ENCODE peak calls at places on chromosomes 13 and 19, in five cellular contexts. P, Y, X, L and E are unnamed samples.

GRCh38 chr13:101455863-101456262 is 3.4 kb downstream of the ITGBL1 start:
- DNase-seq in L (no peak), Y (no peak), P (no peak), X (no peak), E (peak)

GRCh38 chr13:59409651-59410200 is 754.0 kb downstream of the DIAPH3 start:
- DNase-seq in Y (no peak), X (no peak), L (no peak), P (no peak), E (no peak)

GRCh38 chr19:13705928-13706447 is 58.3 kb upstream of the MRI1 start:
- DNase-seq in L (no peak), P (no peak), Y (no peak), X (no peak), E (no peak)

GRCh38 chr19:49472936-49473335 is 1.1 kb upstream of the FLT3LG start:
- DNase-seq in P (no peak), L (no peak), X (no peak), Y (no peak), E (no peak)

GRCh38 chr13:74077847-74078246 is 56.4 kb downstream of the KLF12 start:
- DNase-seq in P (no peak), L (no peak), X (no peak), Y (no peak), E (no peak)

GRCh38 chr13:20843177-20843576 is 59.4 kb downstream of the XPO4 start:
- DNase-seq in X (no peak), L (no peak), Y (no peak), P (no peak), E (no peak)

GRCh38 chr13:63433546-63434150 is 2018.0 kb upstream of the PCDH20 start:
- DNase-seq in Y (no peak), P (no peak), L (no peak), X (no peak), E (no peak)

GRCh38 chr19:46133101-46133627 is 8.7 kb upstream of the IGFL3 start:
- DNase-seq in X (no peak), L (peak), P (no peak), Y (peak), E (peak)

GRCh38 chr19:32181356-32181920 is 164.0 kb upstream of the ZNF507 start:
- DNase-seq in X (no peak), Y (no peak), P (no peak), L (no peak), E (no peak)

GRCh38 chr19:31316201-31316951 is 32.9 kb downstream of the TSHZ3 start:
- DNase-seq in X (no peak), Y (no peak), L (peak), P (no peak), E (no peak)

GRCh38 chr13:21124853-21125252 is 51.5 kb downstream of the SKA3 start:
- DNase-seq in X (no peak), Y (no peak), P (no peak), L (no peak), E (no peak)

GRCh38 chr13:60759499-60759898 is 362.5 kb downstream of the TDRD3 start:
- DNase-seq in Y (no peak), L (no peak), X (no peak), P (no peak), E (no peak)

GRCh38 chr19:17488593-17489391 is 18.5 kb downstream of the SLC27A1 start:
- DNase-seq in L (peak), P (no peak), X (peak), Y (peak), E (no peak)

GRCh38 chr19:42325896-42326771 is 699 bp downstream of the MEGF8 start:
- DNase-seq in Y (no peak), P (no peak), L (no peak), X (peak), E (no peak)

GRCh38 chr19:33134571-33135041 is 2.7 kb downstream of the WDR88 start:
- DNase-seq in P (no peak), L (no peak), X (peak), Y (no peak), E (no peak)

GRCh38 chr13:40221460-40222201 is 444.8 kb downstream of the FOXO1 start:
- DNase-seq in P (no peak), Y (no peak), X (no peak), L (peak), E (no peak)

GRCh38 chr13:19601749-19602725 is 31.4 kb upstream of the MPHOSPH8 start:
- DNase-seq in Y (peak), X (peak), P (no peak), L (no peak), E (no peak)

GRCh38 chr13:41026806-41027205 is 7.7 kb upstream of the ELF1 start:
- DNase-seq in Y (no peak), L (no peak), P (no peak), X (no peak), E (no peak)

GRCh38 chr19:36141039-36141914 is 1.4 kb downstream of the CAPNS1 start:
- DNase-seq in X (peak), L (peak), Y (peak), P (peak), E (peak)

GRCh38 chr19:55536951-55537740 is at the start of gene SBK2:
- DNase-seq in Y (peak), X (no peak), L (no peak), P (no peak), E (no peak)

GRCh38 chr13:91193358-91193757 is 154.1 kb upstream of the MIR17HG start:
- DNase-seq in P (no peak), X (no peak), Y (no peak), L (no peak), E (no peak)
- TF ChIP-seq CTCF in P (no peak), X (no peak), Y (no peak), L (no peak), E (no peak)

GRCh38 chr13:45468676-45469075 is 3.9 kb downstream of the COG3 start:
- DNase-seq in L (no peak), X (no peak), P (no peak), Y (no peak), E (no peak)

GRCh38 chr13:45466359-45466758 is 1.6 kb downstream of the COG3 start:
- DNase-seq in L (no peak), X (no peak), P (no peak), Y (no peak), E (no peak)

GRCh38 chr13:45464141-45464686 is 525 bp upstream of the COG3 start:
- DNase-seq in Y (no peak), X (no peak), L (no peak), P (no peak), E (no peak)

DNA sequence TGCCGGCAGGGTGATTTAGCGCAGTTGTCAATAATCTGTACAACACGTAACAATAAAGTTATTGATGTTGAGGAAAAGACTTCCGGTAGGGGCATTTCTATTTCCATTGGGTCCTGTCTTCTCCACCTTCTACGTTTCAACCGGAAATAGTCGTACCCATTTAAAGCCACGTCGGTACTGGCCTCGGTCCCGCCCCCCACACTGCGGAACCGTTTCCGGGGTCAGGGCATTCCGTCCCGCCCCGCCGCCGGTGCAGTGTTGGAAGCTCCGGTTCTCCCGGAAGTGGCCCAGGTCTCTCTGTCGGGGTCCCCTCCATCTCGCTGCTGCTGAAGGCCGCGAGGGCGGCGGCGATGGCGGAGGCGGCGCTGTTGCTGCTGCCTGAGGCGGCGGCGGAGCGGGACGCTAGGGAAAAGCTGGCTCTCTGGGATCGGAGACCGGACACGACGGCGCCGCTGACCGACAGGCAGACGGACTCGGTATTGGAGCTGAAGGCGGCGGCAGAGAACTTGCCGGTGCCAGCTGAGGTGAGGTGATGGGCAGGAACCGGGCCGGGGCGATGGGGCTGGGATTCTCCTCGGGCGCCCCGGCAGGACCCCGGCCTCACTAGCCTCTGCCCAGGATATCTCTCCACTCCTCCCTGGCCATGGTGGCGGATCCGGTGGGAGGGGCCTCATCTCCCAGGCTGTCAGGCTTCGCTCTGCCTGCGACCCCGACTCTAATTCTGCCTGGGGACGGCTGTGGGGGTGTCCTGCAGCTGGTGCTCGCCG is at the start of gene COG3:
- DNase-seq in L (peak), Y (peak), P (peak), X (peak), E (peak)
- TF ChIP-seq CTCF in L (peak), Y (peak), P (peak), X (peak), E (peak)

GRCh38 chr19:7869910-7870511 is 4.2 kb downstream of the PRR36 start:
- DNase-seq in L (peak), Y (no peak), P (no peak), X (no peak), E (no peak)

GRCh38 chr19:7870571-7871279 is 3.5 kb downstream of the PRR36 start:
- DNase-seq in P (no peak), Y (no peak), X (peak), L (peak), E (no peak)

GRCh38 chr19:7868671-7869452 is 5.3 kb downstream of the PRR36 start:
- DNase-seq in P (no peak), L (peak), X (peak), Y (peak), E (no peak)

GRCh38 chr19:7868326-7868670 is 5.9 kb downstream of the PRR36 start:
- DNase-seq in P (no peak), Y (no peak), L (no peak), X (no peak), E (no peak)

GRCh38 chr19:7869453-7869909 is 4.7 kb downstream of the PRR36 start:
- DNase-seq in Y (no peak), L (peak), P (no peak), X (peak), E (no peak)
- TF ChIP-seq CTCF in Y (peak), L (no peak), P (no peak), X (no peak), E (no peak)

GRCh38 chr19:972281-972680 is 11.9 kb upstream of the WDR18 start:
- DNase-seq in Y (no peak), X (no peak), L (no peak), P (no peak), E (no peak)

GRCh38 chr19:971795-972194 is 12.3 kb upstream of the WDR18 start:
- DNase-seq in Y (no peak), L (no peak), P (no peak), X (no peak), E (no peak)

GRCh38 chr19:974564-975257 is 9.4 kb upstream of the WDR18 start:
- DNase-seq in X (no peak), Y (no peak), L (no peak), P (no peak), E (no peak)

GRCh38 chr19:973726-974563 is 10.2 kb upstream of the WDR18 start:
- DNase-seq in L (no peak), P (no peak), Y (no peak), X (no peak), E (no peak)

DNA sequence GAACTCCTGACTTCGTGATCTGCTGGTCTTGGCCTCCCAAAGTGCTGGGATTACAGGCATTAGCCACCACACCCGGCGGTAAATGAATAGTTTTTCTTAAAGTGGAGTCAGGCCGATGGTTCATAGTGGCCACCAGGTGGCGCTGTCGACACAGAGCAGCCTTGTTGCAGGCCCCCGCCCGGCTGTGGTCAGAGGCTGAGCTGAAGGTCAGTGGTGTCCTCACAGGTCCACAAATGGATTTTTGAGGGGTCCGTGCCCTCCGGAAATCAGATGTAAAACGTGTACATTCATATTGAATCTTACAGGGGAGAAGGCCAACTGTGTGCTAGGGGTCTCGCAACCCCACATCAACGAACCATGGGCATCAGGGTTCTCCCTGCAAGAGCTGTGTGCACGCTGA is 13.4 kb upstream of the WDR18 start:
- DNase-seq in L (no peak), Y (no peak), X (no peak), P (no peak), E (no peak)
- TF ChIP-seq CTCF in L (peak), Y (peak), X (peak), P (no peak), E (peak)

GRCh38 chr13:51249767-51250741 is 27.9 kb downstream of the FAM124A start:
- DNase-seq in Y (no peak), L (no peak), P (no peak), X (peak), E (no peak)
- TF ChIP-seq CTCF in Y (peak), L (no peak), P (no peak), X (peak), E (peak)

GRCh38 chr19:6533746-6534418 is 3.1 kb downstream of the TNFSF9 start:
- DNase-seq in X (no peak), L (no peak), Y (no peak), P (no peak), E (no peak)

GRCh38 chr19:6533000-6533328 is 2.1 kb downstream of the TNFSF9 start:
- DNase-seq in X (no peak), L (no peak), Y (no peak), P (no peak), E (no peak)

GRCh38 chr19:6534451-6535093 is 3.7 kb downstream of the TNFSF9 start:
- DNase-seq in L (no peak), Y (no peak), P (no peak), X (no peak), E (no peak)

GRCh38 chr19:6536138-6536671 is 5.4 kb downstream of the TNFSF9 start:
- DNase-seq in P (peak), L (no peak), X (peak), Y (no peak), E (no peak)

GRCh38 chr19:6535558-6536137 is 4.8 kb downstream of the TNFSF9 start:
- DNase-seq in X (no peak), L (no peak), Y (no peak), P (no peak), E (no peak)
- TF ChIP-seq CTCF in X (no peak), L (no peak), Y (no peak), P (no peak), E (no peak)

GRCh38 chr13:33453911-33454310 is 168.4 kb upstream of the STARD13 start:
- DNase-seq in L (no peak), Y (no peak), P (no peak), X (no peak), E (no peak)

GRCh38 chr13:33450956-33451709 is 165.6 kb upstream of the STARD13 start:
- DNase-seq in Y (no peak), P (no peak), X (no peak), L (no peak), E (no peak)

GRCh38 chr13:33454844-33455256 is 169.3 kb upstream of the STARD13 start:
- DNase-seq in X (no peak), P (no peak), L (no peak), Y (no peak), E (peak)

GRCh38 chr13:33452873-33453558 is 167.5 kb upstream of the STARD13 start:
- DNase-seq in L (peak), Y (no peak), X (no peak), P (no peak), E (no peak)

DNA sequence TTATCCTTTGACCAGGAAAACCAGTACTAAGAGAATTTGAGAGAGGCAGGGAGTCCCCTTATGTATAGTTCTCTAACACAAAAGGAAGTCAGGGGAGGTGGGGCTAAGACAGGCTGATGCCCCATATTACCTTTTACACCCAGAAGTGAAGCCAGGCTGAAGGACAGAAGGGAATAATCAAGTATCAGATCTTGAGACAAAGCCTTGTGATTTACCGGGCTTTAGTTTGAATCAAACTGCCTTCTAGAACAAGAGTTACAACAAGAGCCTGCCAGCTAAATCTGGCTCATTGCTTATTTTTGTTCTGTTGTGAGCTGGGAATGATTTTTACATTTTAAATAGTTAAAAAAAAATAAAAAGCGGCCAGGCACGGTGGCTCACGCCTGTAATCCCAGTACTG is 169.7 kb upstream of the STARD13 start:
- DNase-seq in X (no peak), Y (no peak), L (no peak), P (no peak), E (no peak)
- TF ChIP-seq CTCF in X (no peak), Y (no peak), L (no peak), P (no peak), E (no peak)

GRCh38 chr13:111153977-111154332 is 38.8 kb downstream of the ARHGEF7 start:
- DNase-seq in L (no peak), X (peak), Y (peak), P (no peak), E (no peak)
- TF ChIP-seq CTCF in L (no peak), X (peak), Y (peak), P (peak), E (peak)